ENCODE peak calls at places on chromosomes 6 and 20, in ten cellular contexts. O, L, V, Z, W, T, I, P, S and N are unnamed samples. For H3K4me1, the result is how much of the 10 kb centered on the place peaks cover.

GRCh38 chr6:145842693-145843546 is 28.3 kb upstream of the FBXO30 start:
- DNase-seq in Z (no peak), T (peak), P (no peak), L (no peak), W (no peak), S (no peak), O (no peak), V (no peak), I (no peak), N (no peak)

GRCh38 chr6:12440981-12441380 is 150.8 kb downstream of the EDN1 start:
- DNase-seq in P (no peak), S (no peak), Z (no peak), T (peak), O (no peak), I (no peak), V (no peak), L (no peak), W (no peak), N (no peak)

GRCh38 chr6:39893286-39893685 is 41.0 kb downstream of the MOCS1 start:
- DNase-seq in P (no peak), I (no peak), L (no peak), T (no peak), S (no peak), W (no peak), O (no peak), V (no peak), Z (no peak), N (no peak)

GRCh38 chr20:37245181-37245580 is 16.4 kb downstream of the GHRH start:
- DNase-seq in L (no peak), O (no peak), T (no peak), W (no peak), P (no peak), Z (no peak), S (no peak), I (no peak), V (no peak), N (no peak)

GRCh38 chr20:14865169-14865568 is 527.8 kb upstream of the FLRT3 start:
- DNase-seq in O (no peak), P (no peak), V (no peak), S (no peak), L (no peak), Z (no peak), I (no peak), W (no peak), T (no peak), N (no peak)

GRCh38 chr6:149203509-149203908 is 114.0 kb upstream of the TAB2 start:
- DNase-seq in S (no peak), L (no peak), T (no peak), P (no peak), V (no peak), Z (no peak), O (no peak), W (no peak), I (no peak), N (no peak)

GRCh38 chr20:17568972-17569471 is 853 bp upstream of the DSTN start:
- DNase-seq in V (peak), Z (peak), P (peak), L (peak), T (peak), O (peak), W (peak), S (peak), I (peak), N (peak)

GRCh38 chr6:157665172-157665571 is 157.9 kb upstream of the SNX9 start:
- DNase-seq in W (no peak), L (no peak), V (no peak), P (no peak), S (no peak), I (no peak), T (no peak), O (no peak), Z (no peak), N (no peak)

GRCh38 chr20:44585042-44585968 is 2.9 kb downstream of the PKIG start:
- DNase-seq in P (no peak), V (no peak), W (no peak), T (no peak), S (no peak), O (no peak), L (no peak), Z (no peak), I (no peak), N (no peak)

GRCh38 chr6:28124971-28125353 is 553 bp downstream of the ZSCAN16 start:
- DNase-seq in P (no peak), T (no peak), I (no peak), L (no peak), V (no peak), W (no peak), O (no peak), Z (no peak), S (no peak), N (no peak)

GRCh38 chr20:54084727-54085368 is 14.5 kb upstream of the BCAS1 start:
- DNase-seq in V (no peak), L (no peak), S (no peak), I (peak), T (no peak), O (peak), P (no peak), W (no peak), Z (no peak), N (no peak)

GRCh38 chr6:89952696-89953095 is 58.4 kb downstream of the GJA10 start:
- DNase-seq in P (no peak), O (no peak), Z (no peak), S (no peak), W (peak), I (no peak), V (no peak), T (peak), L (no peak), N (no peak)

GRCh38 chr6:31888281-31889258 is 8.9 kb downstream of the EHMT2 start:
- DNase-seq in I (no peak), V (no peak), W (peak), T (no peak), L (peak), S (no peak), Z (no peak), O (peak), P (no peak), N (peak)

GRCh38 chr6:149198265-149198664 is 119.2 kb upstream of the TAB2 start:
- DNase-seq in V (no peak), L (no peak), O (no peak), W (no peak), S (no peak), T (no peak), P (no peak), I (no peak), Z (no peak), N (no peak)

GRCh38 chr20:59636791-59637370 is 32.5 kb downstream of the PHACTR3 start:
- DNase-seq in W (no peak), I (no peak), L (no peak), T (no peak), S (no peak), Z (peak), V (no peak), P (no peak), O (peak), N (no peak)

GRCh38 chr6:146905313-146905712 is 298.9 kb upstream of the STXBP5 start:
- DNase-seq in V (peak), T (peak), P (no peak), I (peak), O (peak), W (no peak), L (no peak), S (peak), Z (no peak), N (peak)

GRCh38 chr6:33849500-33850075 is 45.8 kb upstream of the MLN start:
- DNase-seq in L (no peak), V (no peak), S (no peak), W (no peak), P (no peak), T (no peak), Z (no peak), I (no peak), O (no peak), N (no peak)

GRCh38 chr6:12034349-12034748 is 22.2 kb downstream of the HIVEP1 start:
- DNase-seq in I (no peak), P (no peak), O (no peak), W (no peak), T (no peak), Z (no peak), S (no peak), V (no peak), L (no peak), N (peak)

GRCh38 chr6:167452338-167453081 is 127.6 kb downstream of the TTLL2 start:
- DNase-seq in T (no peak), V (no peak), O (no peak), Z (no peak), P (no peak), L (no peak), W (no peak), S (no peak), I (no peak), N (no peak)

GRCh38 chr6:40586369-40586768 is 795 bp downstream of the LRFN2 start:
- DNase-seq in V (no peak), I (no peak), P (no peak), L (no peak), S (no peak), T (no peak), W (no peak), O (no peak), Z (no peak), N (no peak)

GRCh38 chr20:14337400-14338171 is at the start of gene FLRT3:
- DNase-seq in V (peak), O (peak), S (peak), L (peak), P (peak), T (peak), Z (peak), W (peak), I (peak), N (peak)

GRCh38 chr6:157774153-157775135 is 48.6 kb upstream of the SNX9 start:
- DNase-seq in W (no peak), T (no peak), V (no peak), Z (no peak), I (peak), P (peak), L (no peak), O (no peak), S (no peak), N (no peak)

GRCh38 chr6:116144590-116144989 is 18.7 kb upstream of the COL10A1 start:
- DNase-seq in Z (no peak), I (no peak), O (no peak), P (no peak), T (peak), W (no peak), V (no peak), L (no peak), S (no peak), N (no peak)

GRCh38 chr20:5899444-5899843 is 50.9 kb downstream of the TRMT6 start:
- DNase-seq in L (no peak), O (no peak), S (no peak), T (no peak), P (no peak), Z (no peak), V (no peak), I (no peak), W (no peak), N (no peak)

GRCh38 chr6:41273699-41274098 is 12.8 kb downstream of the TREM1 start:
- DNase-seq in L (no peak), P (no peak), T (no peak), S (no peak), Z (no peak), O (no peak), V (no peak), W (no peak), I (no peak), N (no peak)

GRCh38 chr6:22448311-22448711 is 121.1 kb upstream of the HDGFL1 start:
- DNase-seq in T (peak), S (no peak), L (no peak), O (no peak), V (no peak), W (no peak), Z (no peak), P (no peak), I (peak), N (no peak)

GRCh38 chr6:44060622-44061374 is 66.5 kb downstream of the MRPL14 start:
- DNase-seq in I (no peak), P (no peak), T (no peak), S (no peak), O (no peak), L (no peak), Z (no peak), W (no peak), V (no peak), N (no peak)

GRCh38 chr6:44062105-44062770 is 65.0 kb downstream of the MRPL14 start:
- DNase-seq in W (no peak), I (no peak), P (no peak), T (no peak), Z (no peak), V (no peak), S (no peak), L (no peak), O (no peak), N (no peak)

GRCh38 chr6:44062771-44063560 is 64.3 kb downstream of the MRPL14 start:
- DNase-seq in L (no peak), Z (no peak), P (no peak), V (no peak), T (no peak), I (peak), O (peak), S (no peak), W (no peak), N (no peak)

GRCh38 chr6:44059359-44060342 is 67.6 kb downstream of the MRPL14 start:
- DNase-seq in L (no peak), S (no peak), T (peak), I (no peak), O (peak), W (no peak), P (no peak), V (no peak), Z (no peak), N (no peak)

GRCh38 chr6:44061375-44062104 is 65.7 kb downstream of the MRPL14 start:
- DNase-seq in V (no peak), L (no peak), W (no peak), P (no peak), I (no peak), Z (no peak), O (no peak), T (peak), S (no peak), N (no peak)
- H3K4me1 ChIP-seq in V (under half), L (under half), W (under half), P (under half), I (half or more), Z (half or more), O (half or more), T (half or more), S (under half), N (under half)

DNA sequence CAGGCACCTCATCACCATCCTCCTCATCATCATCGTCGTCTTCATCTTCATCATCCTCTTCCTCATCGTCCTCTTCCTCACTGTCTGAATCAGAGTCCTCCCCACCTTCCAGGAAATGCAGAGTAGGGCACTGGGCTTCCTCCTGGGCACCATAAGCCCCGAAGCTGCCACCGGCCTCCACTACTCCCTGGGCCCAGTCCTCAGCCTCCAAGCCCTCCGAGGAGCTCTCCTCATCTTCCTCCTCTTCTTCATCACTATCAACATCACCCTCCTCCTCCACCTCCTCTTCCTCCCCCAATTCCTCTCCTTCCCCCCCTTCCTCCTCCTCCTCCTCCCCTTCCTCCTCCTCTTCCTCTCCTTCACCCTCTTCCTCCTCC is 1.7 kb downstream of the CENPB start:
- DNase-seq in L (no peak), W (no peak), I (no peak), V (no peak), S (no peak), O (no peak), T (no peak), Z (no peak), P (no peak), N (no peak)
- TF ChIP-seq POLR2A in L (no peak), W (no peak), I (no peak), V (no peak), S (no peak), O (no peak), T (no peak), Z (no peak), P (no peak), N (no peak)

DNA sequence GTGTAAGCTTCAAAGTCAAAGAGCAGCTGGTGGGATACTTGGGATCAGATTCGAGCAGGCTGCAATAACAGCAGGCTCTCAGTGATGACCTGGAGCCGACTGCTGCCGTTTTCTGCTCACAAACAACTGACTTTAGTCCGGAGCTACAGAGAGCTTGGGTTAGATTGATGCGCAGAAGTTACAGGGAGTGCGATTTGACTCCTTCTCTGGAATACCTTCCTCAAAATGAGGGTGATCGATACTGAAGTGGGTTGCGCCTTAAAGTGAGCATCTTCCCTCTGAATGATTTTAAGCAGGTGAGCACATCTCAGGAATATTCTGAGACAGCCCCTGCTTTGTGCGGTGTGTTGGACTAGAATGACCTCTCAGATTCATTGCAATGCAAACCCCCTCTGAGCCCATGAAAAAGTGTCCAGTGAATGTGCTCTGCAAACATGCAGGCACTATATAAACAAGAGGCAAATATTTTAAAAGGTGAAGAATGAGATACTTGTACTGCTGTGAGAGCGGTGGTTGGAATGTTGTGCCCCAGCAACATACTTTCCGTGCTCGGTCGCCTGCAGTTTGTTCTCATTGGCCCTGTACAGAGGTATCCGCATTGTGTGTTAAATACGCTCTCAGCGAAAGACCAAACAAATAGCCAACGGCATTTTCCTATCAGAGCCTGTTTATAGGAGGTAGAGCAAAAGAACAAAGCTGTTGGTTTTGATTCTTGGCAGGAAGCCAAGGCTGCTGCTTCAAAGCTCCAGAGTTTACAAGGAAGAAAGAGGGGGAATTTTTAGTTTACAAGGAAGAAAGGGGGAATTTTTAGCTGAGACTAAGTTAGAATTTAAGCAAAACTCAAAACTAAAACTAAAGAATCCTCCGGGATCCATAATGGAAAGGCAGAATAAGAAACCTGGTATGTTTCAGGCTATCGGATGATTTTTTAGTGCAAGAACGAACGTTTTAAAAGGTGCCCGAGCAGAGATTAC is 67.7 kb downstream of the PHACTR2 start:
- DNase-seq in W (peak), L (peak), P (peak), I (peak), V (no peak), Z (no peak), T (peak), S (peak), O (peak), N (peak)
- H3K4me3 ChIP-seq in W (no peak), L (peak), P (peak), I (peak), V (peak), Z (peak), T (peak), S (no peak), O (peak), N (no peak)

GRCh38 chr6:108570518-108570917 is 9.8 kb downstream of the FOXO3 start:
- DNase-seq in O (no peak), V (no peak), L (no peak), T (peak), S (no peak), Z (no peak), P (no peak), I (peak), W (no peak), N (no peak)

GRCh38 chr6:108566406-108566805 is 5.7 kb downstream of the FOXO3 start:
- DNase-seq in O (no peak), I (no peak), W (no peak), S (no peak), T (no peak), Z (no peak), P (no peak), L (peak), V (no peak), N (peak)

GRCh38 chr6:108565091-108565766 is 4.5 kb downstream of the FOXO3 start:
- DNase-seq in O (no peak), S (no peak), L (no peak), Z (no peak), P (no peak), W (no peak), I (no peak), V (no peak), T (no peak), N (no peak)

GRCh38 chr6:108565893-108566292 is 5.2 kb downstream of the FOXO3 start:
- DNase-seq in O (no peak), S (peak), P (peak), V (no peak), Z (peak), T (peak), W (peak), L (peak), I (no peak), N (peak)

DNA sequence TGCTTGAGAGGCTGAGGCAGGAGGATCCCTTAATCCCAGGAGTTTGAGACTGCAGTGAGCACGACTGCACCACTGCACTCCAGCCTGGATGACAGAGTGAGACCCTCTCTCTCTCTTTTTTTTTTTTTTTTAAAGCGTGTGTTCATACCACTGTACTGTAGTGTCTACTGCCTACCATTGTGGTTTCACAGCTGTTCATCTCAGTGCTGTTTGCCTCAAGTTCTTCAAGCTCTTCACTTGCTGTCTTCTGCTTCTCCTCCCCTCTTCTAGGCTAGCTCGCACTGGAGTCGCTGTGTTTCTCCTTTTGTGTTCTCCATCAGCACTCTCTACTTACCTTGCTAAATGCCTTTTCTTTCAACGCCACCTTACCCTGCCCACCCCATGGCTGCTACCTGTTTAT is 7.4 kb downstream of the FOXO3 start:
- DNase-seq in T (no peak), I (no peak), O (no peak), V (no peak), Z (no peak), L (no peak), W (no peak), P (no peak), S (no peak), N (no peak)
- H3K4me1 ChIP-seq in T (under half), I (under half), O (half or more), V (under half), Z (half or more), L (under half), W (under half), P (under half), S (under half), N (half or more)

GRCh38 chr20:4617019-4617418 is 104.7 kb upstream of the PRND start:
- DNase-seq in P (no peak), Z (no peak), S (no peak), I (no peak), O (no peak), L (no peak), W (no peak), T (no peak), V (no peak), N (no peak)
- TF ChIP-seq POLR2A in P (no peak), Z (no peak), S (no peak), I (no peak), O (no peak), L (no peak), W (no peak), T (no peak), V (no peak), N (no peak)